ENCODE peak calls at places on chromosomes 1 and 21, in six cellular contexts. K is CD8-positive, alpha-beta T cell; B is MCF 10A; U is fibroblast of mammary gland; T is neural crest cell; N is type B pancreatic cell. S is an unnamed sample.

GRCh38 chr1:87329756-87330200 is 1.1 kb downstream of the LMO4 start:
- DNase-seq in K (no peak), B (peak; percentile 27), U (peak; percentile 35), T (no peak), N (no peak), S (peak; percentile 31)

GRCh38 chr1:9280015-9280860 is 12.5 kb upstream of the SPSB1 start:
- DNase-seq in K (peak; percentile 21), B (peak; percentile 91), U (peak; percentile 96), T (no peak), N (no peak), S (peak; percentile 59)

GRCh38 chr1:5990913-5991783 is 1.1 kb downstream of the NPHP4 start:
- DNase-seq in K (peak; percentile 37), B (peak; percentile 8), U (no peak), T (peak; percentile 49), N (no peak), S (peak; percentile 53)

GRCh38 chr21:30058928-30059327 is 107.7 kb downstream of the CLDN17 start:
- DNase-seq in K (no peak), B (no peak), U (no peak), T (no peak), N (no peak), S (no peak)

GRCh38 chr1:2595261-2595811 is 8.8 kb downstream of the PRXL2B start:
- DNase-seq in K (no peak), B (no peak), U (no peak), T (no peak), N (no peak), S (no peak)

GRCh38 chr1:211487672-211488208 is 4.2 kb downstream of the RD3 start:
- DNase-seq in K (no peak), B (no peak), U (no peak), T (no peak), N (no peak), S (no peak)

GRCh38 chr1:64080947-64081562 is 122.4 kb upstream of the UBE2U start:
- DNase-seq in K (no peak), B (peak; percentile 75), U (peak; percentile 53), T (no peak), N (no peak), S (no peak)

GRCh38 chr1:156438278-156438987 is 62.1 kb downstream of the MEF2D start:
- DNase-seq in K (no peak), B (no peak), U (peak; percentile 15), T (no peak), N (no peak), S (no peak)

GRCh38 chr1:211541715-211542477 is 37.1 kb downstream of the SLC30A1 start:
- DNase-seq in K (no peak), B (no peak), U (no peak), T (no peak), N (no peak), S (peak; percentile 10)

GRCh38 chr1:86382878-86383277 is 13.2 kb downstream of the ODF2L start:
- DNase-seq in K (no peak), B (peak; percentile 16), U (peak; percentile 19), T (no peak), N (no peak), S (no peak)

DNA sequence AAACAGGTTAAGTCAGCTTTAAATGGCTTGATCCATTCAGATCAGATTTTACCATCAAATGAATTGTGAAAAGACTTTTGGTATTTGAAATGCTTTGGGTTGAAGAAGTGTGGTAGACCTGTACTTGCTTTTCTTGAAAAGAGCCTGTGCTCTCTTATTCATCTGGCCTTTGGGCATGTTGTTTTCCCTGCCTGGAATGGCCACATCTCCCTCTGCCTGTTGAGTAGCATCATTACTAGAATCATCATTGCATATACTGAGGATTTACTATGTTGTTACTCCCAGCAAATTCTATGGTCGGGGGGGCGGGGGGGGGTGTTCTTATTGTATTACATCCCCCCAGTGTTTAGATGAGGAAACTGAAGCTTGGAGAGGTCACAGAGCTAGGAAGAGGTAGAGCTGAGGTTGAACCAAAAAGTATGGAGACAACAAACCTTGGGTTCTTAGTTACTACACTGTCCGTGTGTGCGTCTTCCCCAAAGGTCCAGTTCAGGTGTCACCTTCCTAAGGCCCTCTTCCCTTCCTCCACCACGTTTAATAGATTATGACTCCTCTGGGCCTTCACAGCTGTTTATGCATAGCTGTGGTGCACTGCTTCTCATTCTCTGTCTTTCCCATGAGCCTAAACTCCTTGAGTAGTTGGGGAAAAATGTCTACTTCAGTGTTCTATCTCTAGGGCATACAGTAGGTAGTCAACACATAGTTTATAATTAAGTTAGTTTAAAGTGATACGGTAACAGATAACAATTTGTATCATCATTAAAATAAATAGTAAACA is 246.4 kb upstream of the HOOK1 start:
- DNase-seq in K (no peak), B (peak; percentile 26), U (no peak), T (no peak), N (no peak), S (no peak)
- TF ChIP-seq CTCF in K (no peak), B (no peak), U (no peak), T (no peak), N (peak; percentile 19), S (no peak)

DNA sequence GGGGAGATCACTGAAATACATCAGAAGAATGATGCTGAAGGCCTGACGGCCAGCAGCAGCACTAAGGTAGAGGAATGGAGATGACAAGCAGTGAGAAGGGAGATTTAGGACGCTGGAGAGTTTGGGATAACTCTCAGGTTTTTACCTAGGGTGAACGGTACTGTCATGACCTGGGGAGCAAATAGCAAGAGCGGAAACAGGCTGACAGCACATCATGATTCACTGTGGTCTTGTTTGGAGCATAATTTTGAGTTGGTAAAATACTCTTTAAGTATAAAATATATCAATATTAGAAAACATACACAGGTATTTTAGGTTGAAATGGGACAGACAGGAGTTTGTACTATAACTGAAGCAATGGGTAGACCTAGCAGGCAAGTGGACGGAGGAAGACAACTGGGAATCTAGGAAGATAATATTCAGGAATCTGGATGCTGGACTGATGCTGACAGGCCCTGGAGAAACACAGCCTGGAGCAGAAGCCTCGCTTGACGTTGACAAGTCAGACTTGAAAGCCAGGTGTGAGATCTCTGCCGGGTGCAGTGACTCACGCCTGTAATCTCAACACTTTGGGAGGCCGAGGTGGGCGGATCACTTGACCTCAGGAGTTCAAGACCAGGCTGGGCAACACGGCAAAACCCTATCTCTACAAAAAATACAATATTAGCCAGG is 33.3 kb downstream of the ALG14 start:
- DNase-seq in K (no peak), B (peak; percentile 61), U (no peak), T (no peak), N (no peak), S (no peak)
- TF ChIP-seq CTCF in K (no peak), B (no peak), U (no peak), T (no peak), N (no peak), S (no peak)

GRCh38 chr21:41726970-41727783 is 39.7 kb downstream of the RIPK4 start:
- DNase-seq in K (no peak), B (peak; percentile 92), U (peak; percentile 73), T (no peak), N (no peak), S (no peak)

GRCh38 chr21:41726058-41726558 is 40.7 kb downstream of the RIPK4 start:
- DNase-seq in K (no peak), B (no peak), U (no peak), T (no peak), N (no peak), S (no peak)

GRCh38 chr21:41729701-41730368 is 37.0 kb downstream of the RIPK4 start:
- DNase-seq in K (no peak), B (no peak), U (no peak), T (no peak), N (no peak), S (no peak)

GRCh38 chr21:41726630-41726969 is 40.3 kb downstream of the RIPK4 start:
- DNase-seq in K (no peak), B (no peak), U (no peak), T (no peak), N (no peak), S (no peak)

GRCh38 chr21:41727784-41728763 is 38.8 kb downstream of the RIPK4 start:
- DNase-seq in K (no peak), B (no peak), U (no peak), T (no peak), N (no peak), S (no peak)
- TF ChIP-seq CTCF in K (no peak), B (no peak), U (no peak), T (no peak), N (no peak), S (no peak)

GRCh38 chr1:224851850-224852261 is 77.6 kb upstream of the DNAH14 start:
- DNase-seq in K (no peak), B (no peak), U (no peak), T (no peak), N (no peak), S (no peak)
- TF ChIP-seq CTCF in K (peak; percentile 13), B (no peak), U (no peak), T (peak; percentile 13), N (no peak), S (no peak)

GRCh38 chr1:95957748-95958147 is 723.7 kb downstream of the RWDD3 start:
- DNase-seq in K (no peak), B (no peak), U (no peak), T (no peak), N (no peak), S (no peak)

GRCh38 chr1:95951291-95951690 is 717.3 kb downstream of the RWDD3 start:
- DNase-seq in K (no peak), B (no peak), U (no peak), T (no peak), N (no peak), S (no peak)

GRCh38 chr1:95956215-95956614 is 722.2 kb downstream of the RWDD3 start:
- DNase-seq in K (no peak), B (no peak), U (no peak), T (no peak), N (no peak), S (no peak)

GRCh38 chr1:95953668-95954067 is 719.7 kb downstream of the RWDD3 start:
- DNase-seq in K (no peak), B (no peak), U (no peak), T (no peak), N (no peak), S (no peak)

GRCh38 chr1:95953005-95953404 is 719.0 kb downstream of the RWDD3 start:
- DNase-seq in K (no peak), B (peak; percentile 32), U (peak; percentile 31), T (no peak), N (no peak), S (no peak)
- TF ChIP-seq CTCF in K (no peak), B (peak; percentile 17), U (peak; percentile 15), T (peak; percentile 60), N (peak; percentile 51), S (no peak)

GRCh38 chr1:16965486-16966067 is 14.8 kb downstream of the MFAP2 start:
- DNase-seq in K (no peak), B (no peak), U (no peak), T (no peak), N (no peak), S (no peak)

GRCh38 chr1:16958475-16958874 is 21.9 kb downstream of the MFAP2 start:
- DNase-seq in K (no peak), B (no peak), U (no peak), T (no peak), N (no peak), S (no peak)

GRCh38 chr1:16961297-16962124 is 18.9 kb downstream of the MFAP2 start:
- DNase-seq in K (no peak), B (no peak), U (no peak), T (no peak), N (no peak), S (no peak)

GRCh38 chr1:16956775-16957174 is 23.6 kb downstream of the MFAP2 start:
- DNase-seq in K (no peak), B (no peak), U (no peak), T (no peak), N (no peak), S (no peak)

GRCh38 chr1:16960560-16961296 is 19.7 kb downstream of the MFAP2 start:
- DNase-seq in K (peak; percentile 74), B (no peak), U (peak; percentile 73), T (peak; percentile 87), N (peak; percentile 92), S (peak; percentile 79)
- TF ChIP-seq CTCF in K (peak; percentile 73), B (no peak), U (peak; percentile 55), T (peak; percentile 82), N (peak; percentile 83), S (peak; percentile 84)